ENCODE peak calls at places on chromosomes 13 and 19, in four cellular contexts. M is ovary, H is stomach, W is esophagus muscularis mucosa. R is an unnamed sample.

GRCh38 chr19:46944918-46945628 is 74.6 kb upstream of the NPAS1 start:
- DNase-seq in W (no peak), H (no peak), M (peak; percentile 21), R (no peak)

GRCh38 chr13:52399037-52399436 is 6.9 kb downstream of the THSD1 start:
- DNase-seq in H (no peak), M (no peak), W (no peak), R (no peak)

GRCh38 chr19:50889638-50890037 is 16.4 kb downstream of the KLK2 start:
- DNase-seq in M (no peak), H (no peak), W (no peak), R (no peak)

GRCh38 chr19:13817018-13817614 is 21.9 kb downstream of the ZSWIM4 start:
- DNase-seq in H (peak; percentile 74), M (no peak), W (no peak), R (peak; percentile 33)

GRCh38 chr19:43425567-43426392 is 11.1 kb downstream of the TEX101 start:
- DNase-seq in H (peak; percentile 90), W (no peak), M (no peak), R (no peak)

GRCh38 chr19:57803594-57804325 is 11.0 kb downstream of the ZNF552 start:
- DNase-seq in M (peak; percentile 25), W (no peak), H (peak; percentile 43), R (no peak)

GRCh38 chr19:48635966-48636858 is 967 bp downstream of the DBP start:
- DNase-seq in W (no peak), M (peak; percentile 76), H (no peak), R (no peak)

GRCh38 chr13:38883783-38884182 is 106.8 kb downstream of the STOML3 start:
- DNase-seq in M (no peak), H (peak; percentile 49), W (no peak), R (no peak)

GRCh38 chr13:100184095-100184494 is 95.2 kb downstream of the PCCA start:
- DNase-seq in M (no peak), H (no peak), W (no peak), R (no peak)

GRCh38 chr13:99757756-99758464 is 213.7 kb downstream of the ZIC5 start:
- DNase-seq in W (no peak), M (no peak), H (no peak), R (no peak)

GRCh38 chr13:97544041-97544765 is 110.2 kb downstream of the RAP2A start:
- DNase-seq in W (no peak), M (no peak), H (no peak), R (no peak)

GRCh38 chr19:16127776-16128371 is 15.6 kb upstream of the HSH2D start:
- DNase-seq in W (no peak), M (no peak), H (no peak), R (no peak)

GRCh38 chr13:19052931-19053330 is 128.7 kb downstream of the TUBA3C start:
- DNase-seq in H (no peak), W (peak; percentile 78), M (no peak), R (no peak)
- TF ChIP-seq EP300 in H (no peak), W (no peak), M (no peak), R (no peak)

GRCh38 chr19:17243340-17243853 is 2.3 kb downstream of the NR2F6 start:
- DNase-seq in M (no peak), W (no peak), H (no peak), R (no peak)

GRCh38 chr19:17244618-17245534 is 843 bp downstream of the NR2F6 start:
- DNase-seq in W (no peak), M (peak; percentile 46), H (peak; percentile 64), R (no peak)

GRCh38 chr19:17243854-17244617 is 1.7 kb downstream of the NR2F6 start:
- DNase-seq in M (peak; percentile 59), H (peak; percentile 60), W (no peak), R (peak; percentile 68)

GRCh38 chr19:17240855-17241399 is 4.8 kb downstream of the NR2F6 start:
- DNase-seq in W (no peak), M (no peak), H (no peak), R (no peak)

DNA sequence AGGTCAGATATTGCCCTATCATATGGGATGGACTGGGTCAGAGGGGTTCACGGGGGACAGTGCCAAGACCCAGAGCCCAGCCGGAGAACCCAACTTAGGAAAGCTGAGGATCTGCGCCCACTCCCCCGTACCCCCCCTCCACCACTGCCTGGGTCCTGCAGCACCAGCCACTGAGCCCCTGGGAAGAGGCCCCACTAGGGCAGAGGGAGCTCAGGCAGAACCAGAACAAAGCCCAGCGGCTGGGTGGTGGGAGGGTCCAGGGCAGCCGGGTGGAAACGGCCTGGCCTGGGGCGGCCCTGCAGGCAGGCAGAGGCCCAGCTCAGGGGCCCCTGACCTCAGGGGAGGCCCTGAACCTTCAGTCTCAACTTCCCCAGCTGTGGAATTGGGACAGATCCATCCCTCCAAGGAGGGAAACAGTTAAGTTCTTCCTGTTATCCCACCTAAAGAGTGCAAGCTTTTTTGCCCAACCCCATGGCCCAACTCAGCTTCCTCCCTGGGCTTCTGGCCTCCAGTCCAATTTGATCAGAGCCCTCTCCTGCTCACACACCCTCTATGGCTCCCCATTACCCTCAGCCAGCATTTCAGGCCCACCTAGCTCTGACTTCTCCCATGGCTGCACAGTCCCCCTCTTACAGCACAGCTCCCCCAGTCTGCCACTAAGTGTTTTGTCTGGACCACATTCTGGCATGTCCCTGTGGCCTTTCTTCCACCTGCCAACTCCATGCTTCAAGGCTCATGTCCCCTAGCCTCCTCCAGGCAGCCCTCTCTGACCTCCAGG is 3.1 kb downstream of the NR2F6 start:
- DNase-seq in W (no peak), M (no peak), H (no peak), R (no peak)
- TF ChIP-seq EP300 in W (no peak), M (no peak), H (no peak), R (no peak)

GRCh38 chr13:44347905-44348304 is 25.7 kb upstream of the SERP2 start:
- DNase-seq in W (no peak), H (no peak), M (no peak), R (no peak)

GRCh38 chr13:44352671-44353070 is 21.0 kb upstream of the SERP2 start:
- DNase-seq in W (no peak), H (no peak), M (no peak), R (no peak)

GRCh38 chr13:44351505-44351854 is 22.1 kb upstream of the SERP2 start:
- DNase-seq in M (no peak), W (no peak), H (no peak), R (no peak)

GRCh38 chr13:44352202-44352601 is 21.4 kb upstream of the SERP2 start:
- DNase-seq in W (no peak), H (no peak), M (no peak), R (no peak)

DNA sequence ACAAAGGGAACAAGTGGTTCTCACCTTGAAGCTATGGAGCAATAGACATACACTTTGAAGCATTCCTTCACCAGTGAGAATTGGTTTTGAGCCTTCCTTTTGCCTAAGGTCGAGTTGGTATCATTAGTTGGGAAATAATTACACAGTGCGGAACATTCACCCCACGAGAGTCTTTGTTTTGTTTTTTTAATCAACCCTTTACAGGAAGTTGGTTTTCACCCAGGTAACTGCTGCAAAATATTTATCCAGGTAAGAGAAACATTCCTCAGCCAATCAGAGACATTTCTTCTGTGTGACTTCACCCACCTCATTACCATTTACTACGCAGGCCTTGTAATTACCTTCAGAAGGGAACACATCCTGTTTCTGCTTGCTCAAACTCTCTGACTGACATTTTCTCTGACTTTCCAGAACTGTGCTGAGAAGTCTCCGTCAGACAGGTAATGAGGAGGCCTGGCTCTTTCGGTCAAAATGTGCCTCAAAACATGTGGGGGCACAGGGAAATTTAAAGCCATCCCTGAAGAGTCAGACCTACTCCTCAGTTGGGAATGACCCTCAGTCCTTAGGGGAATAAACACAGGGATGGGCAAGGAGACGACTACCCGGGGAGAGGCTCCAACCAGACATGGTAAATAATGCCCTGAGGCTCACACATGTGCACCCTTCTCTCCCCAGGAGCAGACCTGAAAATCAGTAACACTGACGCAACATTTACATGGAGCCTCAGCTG is 22.7 kb upstream of the SERP2 start:
- DNase-seq in W (no peak), M (no peak), H (no peak), R (no peak)
- TF ChIP-seq EP300 in W (no peak), M (no peak), H (no peak), R (no peak)

DNA sequence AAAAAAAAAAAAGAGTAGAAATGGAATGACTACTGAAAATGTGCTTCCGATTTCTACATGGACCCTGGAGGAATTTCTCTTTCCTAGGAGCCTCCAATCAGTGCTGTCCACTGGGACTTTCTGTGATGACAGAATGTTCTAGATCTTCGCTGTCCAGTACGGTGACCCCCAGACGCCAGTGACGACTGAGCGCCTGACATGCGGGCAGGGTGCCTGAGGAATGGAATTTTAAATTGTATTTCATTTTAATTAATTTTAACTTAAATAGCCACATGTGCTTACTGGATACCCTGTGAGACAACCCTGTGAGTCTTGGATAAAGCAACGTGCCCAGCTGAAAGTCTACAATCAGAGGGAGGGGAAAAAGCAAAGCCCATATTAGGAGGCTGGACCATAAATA is 4.1 kb upstream of the TLE6 start:
- DNase-seq in W (no peak), H (no peak), M (no peak), R (no peak)
- TF ChIP-seq EP300 in W (peak; percentile 85), H (no peak), M (peak; percentile 96), R (no peak)

GRCh38 chr19:45178262-45179062 is at the start of gene BLOC1S3:
- DNase-seq in W (peak; percentile 100), M (peak; percentile 100), H (peak; percentile 100), R (peak; percentile 100)
- TF ChIP-seq EP300 in W (no peak), M (peak; percentile 77), H (no peak), R (no peak)

GRCh38 chr19:18465214-18465963 is 27.5 kb upstream of the ISYNA1 start:
- DNase-seq in H (no peak), M (no peak), W (no peak), R (no peak)
- TF ChIP-seq EP300 in H (no peak), M (no peak), W (no peak), R (no peak)

DNA sequence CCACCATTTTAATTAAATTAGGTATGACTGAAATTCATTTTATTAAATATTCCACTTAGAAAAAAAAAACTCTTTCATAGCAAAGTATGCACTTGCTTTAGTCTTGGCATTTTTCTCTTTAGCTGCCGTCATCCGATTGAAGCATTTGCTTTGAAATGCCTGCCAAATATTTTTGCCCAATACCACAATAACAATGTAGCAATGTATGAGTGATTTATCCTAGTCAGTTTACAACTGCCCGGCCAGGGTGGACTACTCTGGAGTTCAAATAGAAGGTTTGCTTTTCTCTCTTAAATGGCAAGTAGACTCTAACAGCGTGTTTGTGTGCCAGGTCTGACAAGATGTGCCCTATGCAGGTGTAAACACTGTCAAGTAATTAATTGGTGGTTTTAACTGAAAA is 675.3 kb upstream of the SGCG start:
- DNase-seq in M (peak; percentile 18), H (no peak), W (no peak), R (no peak)
- TF ChIP-seq EP300 in M (no peak), H (no peak), W (no peak), R (no peak)

GRCh38 chr13:107200491-107200890 is 632.6 kb upstream of the ARGLU1 start:
- DNase-seq in H (no peak), M (no peak), W (no peak), R (no peak)
- TF ChIP-seq EP300 in H (no peak), M (no peak), W (no peak), R (no peak)